ENCODE peak calls at places on chromosomes 1 and 21, in four cellular contexts. One of them, this sample, is unnamed.

GRCh38 chr1:99441234-99442095 is 177.2 kb downstream of the PLPPR4 start:
- DNase-seq in K562: no peak
- DNase-seq in HepG2: no peak
- DNase-seq in GM12878: no peak
- DNase-seq in this sample: no peak

GRCh38 chr1:18464665-18465050 is 16.1 kb upstream of the KLHDC7A start:
- DNase-seq in K562: no peak
- DNase-seq in HepG2: no peak
- DNase-seq in GM12878: no peak
- DNase-seq in this sample: no peak

GRCh38 chr1:27574871-27575831 is 28.8 kb downstream of the AHDC1 start:
- DNase-seq in K562: peak
- DNase-seq in HepG2: no peak
- DNase-seq in GM12878: no peak
- DNase-seq in this sample: peak

GRCh38 chr1:62601412-62601971 is 4.2 kb downstream of the ANGPTL3 start:
- DNase-seq in K562: no peak
- DNase-seq in HepG2: no peak
- DNase-seq in GM12878: no peak
- DNase-seq in this sample: no peak

GRCh38 chr21:39004776-39005605 is 178.3 kb downstream of the PSMG1 start:
- DNase-seq in K562: no peak
- DNase-seq in HepG2: no peak
- DNase-seq in GM12878: no peak
- DNase-seq in this sample: no peak

GRCh38 chr1:33146038-33146437 is 35.8 kb downstream of the TRIM62 start:
- DNase-seq in K562: no peak
- DNase-seq in HepG2: no peak
- DNase-seq in GM12878: no peak
- DNase-seq in this sample: no peak

GRCh38 chr1:104136621-104137020 is 386.9 kb downstream of the AMY1C start:
- DNase-seq in K562: no peak
- DNase-seq in HepG2: no peak
- DNase-seq in GM12878: no peak
- DNase-seq in this sample: no peak

GRCh38 chr1:218361298-218362065 is 16.3 kb downstream of the TGFB2 start:
- DNase-seq in K562: peak
- DNase-seq in HepG2: peak
- DNase-seq in GM12878: no peak
- DNase-seq in this sample: peak

GRCh38 chr1:78340006-78340405 is 150.8 kb upstream of the PTGFR start:
- DNase-seq in K562: no peak
- DNase-seq in HepG2: no peak
- DNase-seq in GM12878: no peak
- DNase-seq in this sample: no peak

GRCh38 chr1:206702803-206703202 is 18.1 kb downstream of the MAPKAPK2 start:
- DNase-seq in K562: no peak
- DNase-seq in HepG2: no peak
- DNase-seq in GM12878: no peak
- DNase-seq in this sample: peak

GRCh38 chr1:221667504-221667903 is 74.4 kb downstream of the DUSP10 start:
- DNase-seq in K562: peak
- DNase-seq in HepG2: no peak
- DNase-seq in GM12878: peak
- DNase-seq in this sample: peak
- TF ChIP-seq FOXK2 in K562: peak
- TF ChIP-seq FOXK2 in HepG2: no peak
- TF ChIP-seq FOXK2 in GM12878: no peak
- TF ChIP-seq FOXK2 in this sample: no peak

DNA sequence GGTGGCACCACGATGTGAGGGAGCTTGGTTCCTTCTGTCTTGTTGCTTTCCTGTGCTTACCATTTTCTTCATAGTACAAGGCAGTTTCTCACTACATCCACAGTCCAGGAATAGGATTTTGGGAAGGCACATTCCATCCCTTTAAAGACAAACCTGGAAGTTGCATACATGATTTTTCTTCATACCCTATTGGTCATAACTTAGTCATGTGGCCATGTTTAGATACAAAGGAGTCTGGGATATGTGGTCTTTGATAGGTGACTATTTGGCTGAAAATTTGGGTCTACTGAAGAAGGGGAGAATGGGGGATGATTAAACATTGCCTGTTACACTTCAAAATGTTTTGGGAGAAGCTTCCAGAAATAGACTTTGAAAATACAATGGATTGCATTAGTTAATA is 7.0 kb downstream of the DYRK1A start:
- DNase-seq in K562: no peak
- DNase-seq in HepG2: no peak
- DNase-seq in GM12878: no peak
- DNase-seq in this sample: no peak
- TF ChIP-seq BHLHE40 in K562: no peak
- TF ChIP-seq BHLHE40 in HepG2: no peak
- TF ChIP-seq BHLHE40 in GM12878: no peak
- TF ChIP-seq BHLHE40 in this sample: no peak

GRCh38 chr21:14991957-14992356 is 72.8 kb downstream of the NRIP1 start:
- DNase-seq in K562: peak
- DNase-seq in HepG2: no peak
- DNase-seq in GM12878: no peak
- DNase-seq in this sample: no peak
- TF ChIP-seq FOXK2 in K562: no peak
- TF ChIP-seq FOXK2 in HepG2: no peak
- TF ChIP-seq FOXK2 in GM12878: no peak
- TF ChIP-seq FOXK2 in this sample: no peak

GRCh38 chr21:34158866-34159616 is 85.7 kb downstream of the MRPS6 start:
- DNase-seq in K562: no peak
- DNase-seq in HepG2: no peak
- DNase-seq in GM12878: no peak
- DNase-seq in this sample: no peak
- TF ChIP-seq BHLHE40 in K562: no peak
- TF ChIP-seq BHLHE40 in HepG2: no peak
- TF ChIP-seq BHLHE40 in GM12878: no peak
- TF ChIP-seq BHLHE40 in this sample: no peak

GRCh38 chr1:245550702-245551008 is 395.9 kb downstream of the KIF26B start:
- DNase-seq in K562: no peak
- DNase-seq in HepG2: no peak
- DNase-seq in GM12878: no peak
- DNase-seq in this sample: no peak

GRCh38 chr1:245549981-245550701 is 395.4 kb downstream of the KIF26B start:
- DNase-seq in K562: no peak
- DNase-seq in HepG2: no peak
- DNase-seq in GM12878: no peak
- DNase-seq in this sample: no peak

GRCh38 chr1:245556057-245556456 is 401.3 kb downstream of the KIF26B start:
- DNase-seq in K562: no peak
- DNase-seq in HepG2: no peak
- DNase-seq in GM12878: no peak
- DNase-seq in this sample: no peak

GRCh38 chr1:245552331-245552730 is 397.5 kb downstream of the KIF26B start:
- DNase-seq in K562: no peak
- DNase-seq in HepG2: no peak
- DNase-seq in GM12878: no peak
- DNase-seq in this sample: no peak

DNA sequence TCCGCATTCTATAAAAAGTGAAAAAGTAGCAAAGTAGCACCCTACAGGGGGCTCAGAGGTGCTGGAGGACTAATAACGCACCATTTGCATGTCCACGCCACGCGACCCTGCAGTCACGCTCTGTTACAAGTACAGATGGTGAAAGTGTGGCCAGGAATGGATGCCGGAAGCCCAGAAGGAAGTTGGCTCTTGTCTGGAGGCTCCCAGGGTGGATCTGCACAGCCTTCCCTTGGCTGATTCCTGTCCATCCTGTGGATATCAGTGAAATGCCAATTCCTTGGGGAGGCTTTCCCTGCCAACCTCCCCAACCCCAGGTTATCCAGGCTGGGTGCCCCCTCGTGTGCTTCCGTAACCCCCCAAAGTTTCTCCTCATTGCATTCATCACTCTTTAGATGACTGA is 396.8 kb downstream of the KIF26B start:
- DNase-seq in K562: no peak
- DNase-seq in HepG2: no peak
- DNase-seq in GM12878: no peak
- DNase-seq in this sample: no peak
- TF ChIP-seq FOXK2 in K562: no peak
- TF ChIP-seq FOXK2 in HepG2: no peak
- TF ChIP-seq FOXK2 in GM12878: no peak
- TF ChIP-seq FOXK2 in this sample: no peak

GRCh38 chr21:23217597-23217996 is 2219.4 kb downstream of the NCAM2 start:
- DNase-seq in K562: no peak
- DNase-seq in HepG2: no peak
- DNase-seq in GM12878: no peak
- DNase-seq in this sample: no peak
- TF ChIP-seq BHLHE40 in K562: no peak
- TF ChIP-seq BHLHE40 in HepG2: no peak
- TF ChIP-seq BHLHE40 in GM12878: no peak
- TF ChIP-seq BHLHE40 in this sample: no peak

DNA sequence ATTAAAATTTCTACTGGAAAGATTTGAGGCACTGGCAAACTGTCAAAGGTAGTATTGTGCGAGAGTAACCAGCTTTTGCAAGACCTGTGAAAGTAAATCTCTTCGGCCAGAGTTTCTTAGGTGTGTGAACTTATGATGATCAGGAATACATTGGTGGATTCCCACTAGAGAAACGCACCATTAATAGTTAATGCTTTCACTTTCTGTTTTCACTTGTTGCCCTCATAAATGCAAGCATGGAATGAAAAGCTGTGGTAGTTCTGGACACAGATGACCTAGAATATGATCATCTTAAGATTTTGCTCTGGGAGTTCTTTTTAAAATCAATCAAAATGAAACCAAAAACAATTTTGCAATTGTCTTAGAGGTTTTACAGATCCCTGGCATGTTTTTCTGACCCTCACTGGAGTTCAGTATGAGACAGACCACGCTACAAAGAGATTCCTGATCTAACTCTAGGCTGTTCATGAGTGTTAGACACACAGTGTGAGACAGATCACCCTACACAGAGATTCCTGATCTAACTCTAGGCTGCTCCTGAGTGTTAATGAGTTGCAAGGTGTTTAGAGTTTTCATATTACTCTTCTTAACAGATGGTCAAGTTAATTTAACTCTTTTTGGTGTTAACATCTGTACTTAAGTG is 98.8 kb downstream of the SDCCAG8 start:
- DNase-seq in K562: no peak
- DNase-seq in HepG2: no peak
- DNase-seq in GM12878: no peak
- DNase-seq in this sample: no peak
- TF ChIP-seq FOXK2 in K562: no peak
- TF ChIP-seq FOXK2 in HepG2: no peak
- TF ChIP-seq FOXK2 in GM12878: no peak
- TF ChIP-seq FOXK2 in this sample: no peak

DNA sequence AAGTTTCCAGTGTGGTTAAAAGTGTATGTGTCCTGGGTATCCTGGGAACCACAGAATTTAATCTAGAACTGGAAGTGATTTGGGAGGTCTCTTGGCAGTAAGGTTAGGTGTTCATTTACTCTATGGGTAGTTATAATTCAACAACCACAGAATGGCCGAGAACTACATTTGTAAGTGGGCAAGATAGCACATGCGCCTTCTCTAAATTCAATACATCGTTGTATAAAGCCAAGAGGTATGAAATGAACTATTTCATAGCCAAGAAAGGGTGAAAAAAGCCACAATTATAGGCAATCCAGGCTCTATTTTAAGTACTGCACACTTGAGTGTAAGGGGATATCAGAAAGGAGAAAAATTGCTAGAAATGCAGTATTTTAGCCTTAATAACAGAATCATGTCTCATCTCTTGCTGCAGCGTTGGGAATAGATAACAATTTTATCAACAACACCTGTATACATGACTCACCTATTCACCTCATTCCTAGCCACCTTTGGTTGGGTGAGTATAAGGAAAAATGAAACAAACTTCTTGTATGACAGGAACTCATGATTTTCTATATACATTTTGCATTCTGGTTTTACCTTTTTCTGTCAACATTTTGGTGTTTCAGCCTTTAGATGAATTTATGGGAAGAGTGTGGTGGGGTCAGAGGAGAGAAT is 4.5 kb downstream of the SDCCAG8 start:
- DNase-seq in K562: no peak
- DNase-seq in HepG2: no peak
- DNase-seq in GM12878: no peak
- DNase-seq in this sample: no peak
- TF ChIP-seq BHLHE40 in K562: no peak
- TF ChIP-seq BHLHE40 in HepG2: no peak
- TF ChIP-seq BHLHE40 in GM12878: no peak
- TF ChIP-seq BHLHE40 in this sample: no peak

GRCh38 chr1:247360991-247361721 is 29.5 kb upstream of the ZNF496 start:
- DNase-seq in K562: peak
- DNase-seq in HepG2: no peak
- DNase-seq in GM12878: no peak
- DNase-seq in this sample: no peak
- TF ChIP-seq FOXK2 in K562: peak
- TF ChIP-seq FOXK2 in HepG2: no peak
- TF ChIP-seq FOXK2 in GM12878: no peak
- TF ChIP-seq FOXK2 in this sample: no peak

GRCh38 chr1:13996334-13996733 is 296.3 kb downstream of the PRDM2 start:
- DNase-seq in K562: no peak
- DNase-seq in HepG2: no peak
- DNase-seq in GM12878: no peak
- DNase-seq in this sample: no peak
- TF ChIP-seq BHLHE40 in K562: no peak
- TF ChIP-seq BHLHE40 in HepG2: no peak
- TF ChIP-seq BHLHE40 in GM12878: no peak
- TF ChIP-seq BHLHE40 in this sample: no peak

This sample was measured in HEK293T.